ENCODE peak calls at places on chromosomes 5 and 9, in ten cellular contexts. J is M059J; K is stimulated activated CD4-positive, alpha-beta T cell treated with anti-CD3 and anti-CD28 coated beads, Interleukin-2, amount 100 ng/mL, for 48 hours; I is Calu3; G is epithelial cell of esophagus; E is skeletal muscle cell; V is activated naive CD8-positive, alpha-beta T cell treated with anti-CD3 and anti-CD28 coated beads for 36 hours; O is lower lobe of right lung; U is H7; X is substantia nigra. C is an unnamed sample.

GRCh38 chr5:104353371-104353770 is 790.8 kb upstream of the NUDT12 start:
- DNase-seq in E (peak; percentile 49), J (peak; percentile 4), U (no peak), K (no peak), G (peak; percentile 18), X (no peak), I (no peak), O (no peak), V (no peak), C (no peak)

GRCh38 chr5:109413463-109413862 is 3.7 kb upstream of the PJA2 start:
- DNase-seq in G (no peak), O (no peak), K (no peak), E (no peak), J (peak; percentile 78), U (no peak), V (no peak), X (no peak), I (peak; percentile 45), C (no peak)

GRCh38 chr5:123610665-123611406 is 98.9 kb downstream of the CSNK1G3 start:
- DNase-seq in O (no peak), V (peak; percentile 5), E (peak; percentile 29), X (no peak), U (peak; percentile 8), I (peak; percentile 55), G (peak; percentile 72), J (peak; percentile 56), K (peak; percentile 13), C (peak; percentile 50)

GRCh38 chr9:61670616-61671015 is 480.8 kb downstream of the SPATA31A7 start:
- DNase-seq in O (no peak), E (no peak), U (no peak), X (no peak), K (no peak), G (no peak), V (no peak), I (no peak), J (no peak), C (no peak)

GRCh38 chr9:94002316-94003140 is 47.4 kb upstream of the BARX1 start:
- DNase-seq in J (peak; percentile 45), K (peak; percentile 36), U (peak; percentile 54), O (no peak), V (peak; percentile 10), E (no peak), G (peak; percentile 64), I (peak; percentile 30), X (peak; percentile 30), C (peak; percentile 63)

GRCh38 chr9:134575103-134575816 is 66.3 kb upstream of the COL5A1 start:
- DNase-seq in E (no peak), X (no peak), K (no peak), V (no peak), O (no peak), U (peak; percentile 66), I (no peak), J (no peak), G (no peak), C (no peak)

GRCh38 chr5:41447761-41448510 is 62.5 kb downstream of the PLCXD3 start:
- DNase-seq in V (no peak), X (no peak), K (no peak), E (no peak), J (no peak), G (no peak), U (no peak), O (no peak), I (no peak), C (no peak)

GRCh38 chr5:110072646-110073045 is 382.9 kb downstream of the MAN2A1 start:
- DNase-seq in J (peak; percentile 6), U (no peak), G (no peak), V (no peak), X (no peak), K (no peak), E (no peak), O (no peak), I (no peak), C (no peak)

GRCh38 chr9:89911721-89912604 is 307.2 kb downstream of the GADD45G start:
- DNase-seq in V (no peak), O (no peak), K (no peak), I (no peak), U (peak; percentile 54), X (no peak), G (no peak), J (no peak), E (no peak), C (no peak)

GRCh38 chr5:146967646-146968045 is 89.1 kb upstream of the PPP2R2B start:
- DNase-seq in U (no peak), I (no peak), K (no peak), V (no peak), E (no peak), J (no peak), X (no peak), G (no peak), O (no peak), C (no peak)

GRCh38 chr5:77140350-77140749 is 53.3 kb upstream of the ZBED3 start:
- DNase-seq in O (no peak), K (no peak), V (no peak), I (no peak), X (no peak), E (no peak), G (no peak), U (peak; percentile 20), J (no peak), C (no peak)

GRCh38 chr5:96219580-96220281 is 213.3 kb downstream of the PCSK1 start:
- DNase-seq in V (no peak), J (peak; percentile 96), O (no peak), G (peak; percentile 90), I (no peak), U (no peak), K (peak; percentile 5), E (peak; percentile 46), X (no peak), C (no peak)

GRCh38 chr9:131273791-131274673 is 2.3 kb downstream of the FAM78A start:
- DNase-seq in V (no peak), J (no peak), K (no peak), X (no peak), E (no peak), O (no peak), I (no peak), U (no peak), G (no peak), C (peak; percentile 51)

GRCh38 chr9:135295556-135296300 is 183.9 kb upstream of the PPP1R26 start:
- DNase-seq in J (no peak), G (no peak), E (no peak), K (no peak), V (no peak), U (peak; percentile 55), X (no peak), I (no peak), O (no peak), C (no peak)

GRCh38 chr9:111282940-111283339 is 47.1 kb downstream of the OR2K2 start:
- DNase-seq in U (no peak), K (no peak), J (no peak), G (no peak), V (no peak), I (no peak), O (no peak), X (no peak), E (no peak), C (no peak)